ENCODE peak calls at places on chromosomes 12 and 14, in eight cellular contexts. One of them, this sample, is unnamed.

GRCh38 chr12:68428724-68429580 is 96.8 kb upstream of the MDM1 start:
- DNase-seq in neural progenitor cell: peak; percentile 14
- DNase-seq in aorta: no peak
- DNase-seq in heart left ventricle: no peak
- DNase-seq in endothelial cell of umbilical vein: no peak
- DNase-seq in GM23338: no peak
- DNase-seq in uterus: no peak
- DNase-seq in cardiac muscle cell: no peak
- DNase-seq in this sample: peak; percentile 74

GRCh38 chr12:128969480-128970055 is 116.3 kb downstream of the GLT1D1 start:
- DNase-seq in neural progenitor cell: peak; percentile 88
- DNase-seq in aorta: no peak
- DNase-seq in heart left ventricle: no peak
- DNase-seq in endothelial cell of umbilical vein: no peak
- DNase-seq in GM23338: peak; percentile 69
- DNase-seq in uterus: no peak
- DNase-seq in cardiac muscle cell: peak; percentile 67
- DNase-seq in this sample: peak; percentile 42

GRCh38 chr12:76890407-76891143 is 11.8 kb upstream of the CSRP2 start:
- DNase-seq in neural progenitor cell: no peak
- DNase-seq in aorta: peak; percentile 56
- DNase-seq in heart left ventricle: no peak
- DNase-seq in endothelial cell of umbilical vein: no peak
- DNase-seq in GM23338: no peak
- DNase-seq in uterus: no peak
- DNase-seq in cardiac muscle cell: no peak
- DNase-seq in this sample: no peak

GRCh38 chr14:54589843-54590242 is 22.9 kb downstream of the SAMD4A start:
- DNase-seq in neural progenitor cell: no peak
- DNase-seq in aorta: no peak
- DNase-seq in heart left ventricle: no peak
- DNase-seq in endothelial cell of umbilical vein: no peak
- DNase-seq in GM23338: no peak
- DNase-seq in uterus: no peak
- DNase-seq in cardiac muscle cell: no peak
- DNase-seq in this sample: no peak

GRCh38 chr12:108646597-108647190 is 13.0 kb upstream of the SELPLG start:
- DNase-seq in neural progenitor cell: no peak
- DNase-seq in aorta: no peak
- DNase-seq in heart left ventricle: no peak
- DNase-seq in endothelial cell of umbilical vein: peak; percentile 65
- DNase-seq in GM23338: no peak
- DNase-seq in uterus: no peak
- DNase-seq in cardiac muscle cell: no peak
- DNase-seq in this sample: no peak

GRCh38 chr14:91303091-91303923 is 58.8 kb upstream of the GPR68 start:
- DNase-seq in neural progenitor cell: peak; percentile 97
- DNase-seq in aorta: peak; percentile 78
- DNase-seq in heart left ventricle: peak; percentile 77
- DNase-seq in endothelial cell of umbilical vein: peak; percentile 38
- DNase-seq in GM23338: peak; percentile 98
- DNase-seq in uterus: peak; percentile 48
- DNase-seq in cardiac muscle cell: peak; percentile 67
- DNase-seq in this sample: peak; percentile 26

GRCh38 chr14:72876710-72877063 is 17.2 kb downstream of the DPF3 start:
- DNase-seq in neural progenitor cell: peak; percentile 41
- DNase-seq in aorta: no peak
- DNase-seq in heart left ventricle: no peak
- DNase-seq in endothelial cell of umbilical vein: no peak
- DNase-seq in GM23338: peak; percentile 65
- DNase-seq in uterus: no peak
- DNase-seq in cardiac muscle cell: no peak
- DNase-seq in this sample: no peak

GRCh38 chr12:49872781-49873181 is 29.9 kb upstream of the BCDIN3D start:
- DNase-seq in neural progenitor cell: no peak
- DNase-seq in aorta: peak; percentile 60
- DNase-seq in heart left ventricle: no peak
- DNase-seq in endothelial cell of umbilical vein: no peak
- DNase-seq in GM23338: no peak
- DNase-seq in uterus: no peak
- DNase-seq in cardiac muscle cell: no peak
- DNase-seq in this sample: no peak

GRCh38 chr12:122137681-122138080 is 36.3 kb downstream of the IL31 start:
- DNase-seq in neural progenitor cell: peak; percentile 64
- DNase-seq in aorta: no peak
- DNase-seq in heart left ventricle: no peak
- DNase-seq in endothelial cell of umbilical vein: no peak
- DNase-seq in GM23338: peak; percentile 84
- DNase-seq in uterus: no peak
- DNase-seq in cardiac muscle cell: no peak
- DNase-seq in this sample: peak; percentile 52

GRCh38 chr12:52964556-52965336 is 15.8 kb downstream of the KRT18 start:
- DNase-seq in neural progenitor cell: peak; percentile 57
- DNase-seq in aorta: no peak
- DNase-seq in heart left ventricle: no peak
- DNase-seq in endothelial cell of umbilical vein: no peak
- DNase-seq in GM23338: peak; percentile 71
- DNase-seq in uterus: no peak
- DNase-seq in cardiac muscle cell: no peak
- DNase-seq in this sample: no peak

GRCh38 chr14:95382747-95383146 is 63.0 kb upstream of the CLMN start:
- DNase-seq in neural progenitor cell: no peak
- DNase-seq in aorta: no peak
- DNase-seq in heart left ventricle: no peak
- DNase-seq in endothelial cell of umbilical vein: no peak
- DNase-seq in GM23338: no peak
- DNase-seq in uterus: no peak
- DNase-seq in cardiac muscle cell: no peak
- DNase-seq in this sample: no peak

GRCh38 chr14:89504602-89505320 is 87.7 kb upstream of the FOXN3 start:
- DNase-seq in neural progenitor cell: no peak
- DNase-seq in aorta: no peak
- DNase-seq in heart left ventricle: no peak
- DNase-seq in endothelial cell of umbilical vein: no peak
- DNase-seq in GM23338: no peak
- DNase-seq in uterus: no peak
- DNase-seq in cardiac muscle cell: no peak
- DNase-seq in this sample: no peak

GRCh38 chr12:113403435-113404415 is at the start of gene SDS:
- DNase-seq in neural progenitor cell: no peak
- DNase-seq in aorta: no peak
- DNase-seq in heart left ventricle: peak; percentile 73
- DNase-seq in endothelial cell of umbilical vein: peak; percentile 43
- DNase-seq in GM23338: no peak
- DNase-seq in uterus: no peak
- DNase-seq in cardiac muscle cell: no peak
- DNase-seq in this sample: no peak

GRCh38 chr12:64125913-64126312 is 96.2 kb downstream of the KICS2 start:
- DNase-seq in neural progenitor cell: no peak
- DNase-seq in aorta: no peak
- DNase-seq in heart left ventricle: no peak
- DNase-seq in endothelial cell of umbilical vein: no peak
- DNase-seq in GM23338: no peak
- DNase-seq in uterus: no peak
- DNase-seq in cardiac muscle cell: no peak
- DNase-seq in this sample: no peak

GRCh38 chr12:108447168-108447840 is 67.8 kb upstream of the FICD start:
- DNase-seq in neural progenitor cell: no peak
- DNase-seq in aorta: no peak
- DNase-seq in heart left ventricle: no peak
- DNase-seq in endothelial cell of umbilical vein: no peak
- DNase-seq in GM23338: no peak
- DNase-seq in uterus: no peak
- DNase-seq in cardiac muscle cell: no peak
- DNase-seq in this sample: no peak

GRCh38 chr12:81809829-81810595 is 50.9 kb upstream of the PPFIA2 start:
- DNase-seq in neural progenitor cell: no peak
- DNase-seq in aorta: no peak
- DNase-seq in heart left ventricle: no peak
- DNase-seq in endothelial cell of umbilical vein: no peak
- DNase-seq in GM23338: no peak
- DNase-seq in uterus: no peak
- DNase-seq in cardiac muscle cell: no peak
- DNase-seq in this sample: no peak

GRCh38 chr14:76774471-76775158 is 13.3 kb downstream of the VASH1 start:
- DNase-seq in neural progenitor cell: no peak
- DNase-seq in aorta: peak; percentile 59
- DNase-seq in heart left ventricle: no peak
- DNase-seq in endothelial cell of umbilical vein: no peak
- DNase-seq in GM23338: no peak
- DNase-seq in uterus: no peak
- DNase-seq in cardiac muscle cell: no peak
- DNase-seq in this sample: no peak

GRCh38 chr12:104462325-104462724 is 5.6 kb downstream of the CHST11 start:
- DNase-seq in neural progenitor cell: no peak
- DNase-seq in aorta: no peak
- DNase-seq in heart left ventricle: no peak
- DNase-seq in endothelial cell of umbilical vein: no peak
- DNase-seq in GM23338: no peak
- DNase-seq in uterus: no peak
- DNase-seq in cardiac muscle cell: no peak
- DNase-seq in this sample: no peak

GRCh38 chr14:22896351-22896750 is 13.3 kb downstream of the REM2 start:
- DNase-seq in neural progenitor cell: no peak
- DNase-seq in aorta: no peak
- DNase-seq in heart left ventricle: no peak
- DNase-seq in endothelial cell of umbilical vein: no peak
- DNase-seq in GM23338: no peak
- DNase-seq in uterus: no peak
- DNase-seq in cardiac muscle cell: no peak
- DNase-seq in this sample: no peak
- H3K27ac ChIP-seq in neural progenitor cell: no peak overlapping the region
- H3K27ac ChIP-seq in aorta: no peak overlapping the region
- H3K27ac ChIP-seq in heart left ventricle: no peak overlapping the region
- H3K27ac ChIP-seq in endothelial cell of umbilical vein: no peak overlapping the region
- H3K27ac ChIP-seq in GM23338: no peak overlapping the region
- H3K27ac ChIP-seq in uterus: no peak overlapping the region
- H3K27ac ChIP-seq in cardiac muscle cell: no peak overlapping the region
- H3K27ac ChIP-seq in this sample: no peak overlapping the region

GRCh38 chr12:54723653-54724256 is 75.6 kb upstream of the DCD start:
- DNase-seq in neural progenitor cell: peak; percentile 34
- DNase-seq in aorta: no peak
- DNase-seq in heart left ventricle: no peak
- DNase-seq in endothelial cell of umbilical vein: peak; percentile 24
- DNase-seq in GM23338: peak; percentile 75
- DNase-seq in uterus: no peak
- DNase-seq in cardiac muscle cell: peak; percentile 23
- DNase-seq in this sample: peak; percentile 18

GRCh38 chr12:54719691-54720090 is 71.5 kb upstream of the DCD start:
- DNase-seq in neural progenitor cell: no peak
- DNase-seq in aorta: no peak
- DNase-seq in heart left ventricle: no peak
- DNase-seq in endothelial cell of umbilical vein: no peak
- DNase-seq in GM23338: no peak
- DNase-seq in uterus: no peak
- DNase-seq in cardiac muscle cell: no peak
- DNase-seq in this sample: no peak

GRCh38 chr12:54721312-54721711 is 73.1 kb upstream of the DCD start:
- DNase-seq in neural progenitor cell: no peak
- DNase-seq in aorta: no peak
- DNase-seq in heart left ventricle: no peak
- DNase-seq in endothelial cell of umbilical vein: no peak
- DNase-seq in GM23338: no peak
- DNase-seq in uterus: no peak
- DNase-seq in cardiac muscle cell: no peak
- DNase-seq in this sample: no peak

GRCh38 chr12:54725233-54725843 is 77.2 kb upstream of the DCD start:
- DNase-seq in neural progenitor cell: peak; percentile 60
- DNase-seq in aorta: no peak
- DNase-seq in heart left ventricle: no peak
- DNase-seq in endothelial cell of umbilical vein: peak; percentile 24
- DNase-seq in GM23338: peak; percentile 79
- DNase-seq in uterus: no peak
- DNase-seq in cardiac muscle cell: peak; percentile 55
- DNase-seq in this sample: peak; percentile 11
- H3K4me1 ChIP-seq in neural progenitor cell: peaks cover 9% of the 10 kb centered on the region
- H3K4me1 ChIP-seq in aorta: no peaks in the 10 kb centered on the region
- H3K4me1 ChIP-seq in heart left ventricle: no peaks in the 10 kb centered on the region
- H3K4me1 ChIP-seq in endothelial cell of umbilical vein: no peaks in the 10 kb centered on the region
- H3K4me1 ChIP-seq in GM23338: peaks cover 11% of the 10 kb centered on the region
- H3K4me1 ChIP-seq in uterus: no peaks in the 10 kb centered on the region
- H3K4me1 ChIP-seq in cardiac muscle cell: no peaks in the 10 kb centered on the region
- H3K4me1 ChIP-seq in this sample: no peaks in the 10 kb centered on the region

DNA sequence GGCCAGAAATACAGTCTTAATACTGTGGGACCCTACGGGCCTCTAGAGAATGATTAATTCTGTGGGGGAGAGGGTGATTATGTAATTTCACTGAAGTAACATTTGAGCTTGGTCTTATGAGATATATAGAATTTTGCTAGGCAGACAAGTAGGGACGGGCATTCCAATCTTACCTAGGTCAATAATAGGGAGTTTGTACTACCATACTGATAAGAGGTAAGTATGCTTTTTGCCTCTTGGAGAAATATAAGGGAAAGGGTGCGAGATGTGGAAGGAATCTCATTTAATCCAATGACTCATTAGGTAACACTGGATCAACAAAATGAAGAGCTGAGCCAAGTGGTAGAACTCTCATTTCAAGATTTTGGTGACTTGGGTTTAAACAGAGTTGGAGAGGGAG is 5.2 kb downstream of the RAB5B start:
- DNase-seq in neural progenitor cell: no peak
- DNase-seq in aorta: no peak
- DNase-seq in heart left ventricle: no peak
- DNase-seq in endothelial cell of umbilical vein: no peak
- DNase-seq in GM23338: no peak
- DNase-seq in uterus: no peak
- DNase-seq in cardiac muscle cell: no peak
- DNase-seq in this sample: no peak
- H3K36me3 ChIP-seq in neural progenitor cell: no peaks in the 10 kb centered on the region
- H3K36me3 ChIP-seq in aorta: no peaks in the 10 kb centered on the region
- H3K36me3 ChIP-seq in heart left ventricle: peaks cover 25% of the 10 kb centered on the region
- H3K36me3 ChIP-seq in endothelial cell of umbilical vein: peaks cover 5% of the 10 kb centered on the region
- H3K36me3 ChIP-seq in GM23338: peaks cover 6% of the 10 kb centered on the region
- H3K36me3 ChIP-seq in uterus: no peaks in the 10 kb centered on the region
- H3K36me3 ChIP-seq in cardiac muscle cell: peaks cover 4% of the 10 kb centered on the region
- H3K36me3 ChIP-seq in this sample: peaks cover 9% of the 10 kb centered on the region

GRCh38 chr14:52724360-52724644 is 5.7 kb upstream of the STYX start:
- DNase-seq in neural progenitor cell: no peak
- DNase-seq in aorta: no peak
- DNase-seq in heart left ventricle: no peak
- DNase-seq in endothelial cell of umbilical vein: no peak
- DNase-seq in GM23338: peak; percentile 24
- DNase-seq in uterus: no peak
- DNase-seq in cardiac muscle cell: no peak
- DNase-seq in this sample: no peak
- H3K27ac ChIP-seq in neural progenitor cell: no peak overlapping the region
- H3K27ac ChIP-seq in aorta: no peak overlapping the region
- H3K27ac ChIP-seq in heart left ventricle: no peak overlapping the region
- H3K27ac ChIP-seq in endothelial cell of umbilical vein: no peak overlapping the region
- H3K27ac ChIP-seq in GM23338: no peak overlapping the region
- H3K27ac ChIP-seq in uterus: no peak overlapping the region
- H3K27ac ChIP-seq in cardiac muscle cell: peak overlapping the region; percentile 41
- H3K27ac ChIP-seq in this sample: no peak overlapping the region

GRCh38 chr14:68539311-68539737 is 253.5 kb downstream of the ZFP36L1 start:
- DNase-seq in neural progenitor cell: peak; percentile 76
- DNase-seq in aorta: no peak
- DNase-seq in heart left ventricle: no peak
- DNase-seq in endothelial cell of umbilical vein: no peak
- DNase-seq in GM23338: peak; percentile 10
- DNase-seq in uterus: no peak
- DNase-seq in cardiac muscle cell: peak; percentile 25
- DNase-seq in this sample: no peak
- H3K4me1 ChIP-seq in neural progenitor cell: peaks cover 44% of the 10 kb centered on the region
- H3K4me1 ChIP-seq in aorta: peaks cover 2% of the 10 kb centered on the region
- H3K4me1 ChIP-seq in heart left ventricle: peaks cover 3% of the 10 kb centered on the region
- H3K4me1 ChIP-seq in endothelial cell of umbilical vein: no peaks in the 10 kb centered on the region
- H3K4me1 ChIP-seq in GM23338: no peaks in the 10 kb centered on the region
- H3K4me1 ChIP-seq in uterus: peaks cover 13% of the 10 kb centered on the region
- H3K4me1 ChIP-seq in cardiac muscle cell: peaks cover 14% of the 10 kb centered on the region
- H3K4me1 ChIP-seq in this sample: no peaks in the 10 kb centered on the region